ENCODE peak calls at places on chromosomes 16 and 17, in seven cellular contexts. One of them, this sample, is unnamed.

GRCh38 chr16:51549836-51550235 is 398.8 kb upstream of the SALL1 start:
- DNase-seq in fibroblast of lung: peak; percentile 52
- DNase-seq in RPMI8226: no peak
- DNase-seq in activated CD4-positive, alpha-beta T cell treated with anti-CD3 and anti-CD28 coated beads for 4 hours: no peak
- DNase-seq in Karpas-422: no peak
- DNase-seq in stimulated activated CD4-positive, alpha-beta T cell treated with anti-CD3 and anti-CD28 coated beads, TNF-alpha, amount 100 ng/mL, for 1 hour: no peak
- DNase-seq in neuronal stem cell: no peak
- DNase-seq in this sample: no peak

GRCh38 chr16:66515543-66516171 is 34.3 kb downstream of the TK2 start:
- DNase-seq in fibroblast of lung: peak; percentile 84
- DNase-seq in RPMI8226: peak; percentile 33
- DNase-seq in activated CD4-positive, alpha-beta T cell treated with anti-CD3 and anti-CD28 coated beads for 4 hours: no peak
- DNase-seq in Karpas-422: peak; percentile 68
- DNase-seq in stimulated activated CD4-positive, alpha-beta T cell treated with anti-CD3 and anti-CD28 coated beads, TNF-alpha, amount 100 ng/mL, for 1 hour: no peak
- DNase-seq in neuronal stem cell: no peak
- DNase-seq in this sample: no peak

GRCh38 chr17:14019186-14019956 is 49.9 kb upstream of the COX10 start:
- DNase-seq in fibroblast of lung: peak; percentile 76
- DNase-seq in RPMI8226: no peak
- DNase-seq in activated CD4-positive, alpha-beta T cell treated with anti-CD3 and anti-CD28 coated beads for 4 hours: no peak
- DNase-seq in Karpas-422: no peak
- DNase-seq in stimulated activated CD4-positive, alpha-beta T cell treated with anti-CD3 and anti-CD28 coated beads, TNF-alpha, amount 100 ng/mL, for 1 hour: no peak
- DNase-seq in neuronal stem cell: no peak
- DNase-seq in this sample: no peak

GRCh38 chr17:75813081-75814020 is 28.7 kb downstream of the UNK start:
- DNase-seq in fibroblast of lung: no peak
- DNase-seq in RPMI8226: no peak
- DNase-seq in activated CD4-positive, alpha-beta T cell treated with anti-CD3 and anti-CD28 coated beads for 4 hours: no peak
- DNase-seq in Karpas-422: no peak
- DNase-seq in stimulated activated CD4-positive, alpha-beta T cell treated with anti-CD3 and anti-CD28 coated beads, TNF-alpha, amount 100 ng/mL, for 1 hour: no peak
- DNase-seq in neuronal stem cell: no peak
- DNase-seq in this sample: no peak

GRCh38 chr17:79923974-79924638 is 84.9 kb upstream of the CBX4 start:
- DNase-seq in fibroblast of lung: no peak
- DNase-seq in RPMI8226: peak; percentile 70
- DNase-seq in activated CD4-positive, alpha-beta T cell treated with anti-CD3 and anti-CD28 coated beads for 4 hours: peak; percentile 20
- DNase-seq in Karpas-422: peak; percentile 86
- DNase-seq in stimulated activated CD4-positive, alpha-beta T cell treated with anti-CD3 and anti-CD28 coated beads, TNF-alpha, amount 100 ng/mL, for 1 hour: peak; percentile 12
- DNase-seq in neuronal stem cell: peak; percentile 73
- DNase-seq in this sample: peak; percentile 84

GRCh38 chr17:41049110-41049509 is 2.0 kb upstream of the KRTAP2-1 start:
- DNase-seq in fibroblast of lung: peak; percentile 90
- DNase-seq in RPMI8226: peak; percentile 25
- DNase-seq in activated CD4-positive, alpha-beta T cell treated with anti-CD3 and anti-CD28 coated beads for 4 hours: no peak
- DNase-seq in Karpas-422: peak; percentile 10
- DNase-seq in stimulated activated CD4-positive, alpha-beta T cell treated with anti-CD3 and anti-CD28 coated beads, TNF-alpha, amount 100 ng/mL, for 1 hour: no peak
- DNase-seq in neuronal stem cell: no peak
- DNase-seq in this sample: no peak

GRCh38 chr16:57123216-57123968 is 31.0 kb downstream of the CPNE2 start:
- DNase-seq in fibroblast of lung: peak; percentile 23
- DNase-seq in RPMI8226: no peak
- DNase-seq in activated CD4-positive, alpha-beta T cell treated with anti-CD3 and anti-CD28 coated beads for 4 hours: no peak
- DNase-seq in Karpas-422: no peak
- DNase-seq in stimulated activated CD4-positive, alpha-beta T cell treated with anti-CD3 and anti-CD28 coated beads, TNF-alpha, amount 100 ng/mL, for 1 hour: no peak
- DNase-seq in neuronal stem cell: no peak
- DNase-seq in this sample: no peak

GRCh38 chr17:8121531-8122390 is 2.1 kb downstream of the HES7 start:
- DNase-seq in fibroblast of lung: peak; percentile 60
- DNase-seq in RPMI8226: peak; percentile 81
- DNase-seq in activated CD4-positive, alpha-beta T cell treated with anti-CD3 and anti-CD28 coated beads for 4 hours: peak; percentile 24
- DNase-seq in Karpas-422: peak; percentile 89
- DNase-seq in stimulated activated CD4-positive, alpha-beta T cell treated with anti-CD3 and anti-CD28 coated beads, TNF-alpha, amount 100 ng/mL, for 1 hour: peak; percentile 35
- DNase-seq in neuronal stem cell: peak; percentile 84
- DNase-seq in this sample: peak; percentile 60

GRCh38 chr16:29974291-29975133 is 844 bp downstream of the TAOK2 start:
- DNase-seq in fibroblast of lung: peak; percentile 23
- DNase-seq in RPMI8226: peak; percentile 33
- DNase-seq in activated CD4-positive, alpha-beta T cell treated with anti-CD3 and anti-CD28 coated beads for 4 hours: no peak
- DNase-seq in Karpas-422: peak; percentile 69
- DNase-seq in stimulated activated CD4-positive, alpha-beta T cell treated with anti-CD3 and anti-CD28 coated beads, TNF-alpha, amount 100 ng/mL, for 1 hour: no peak
- DNase-seq in neuronal stem cell: no peak
- DNase-seq in this sample: peak; percentile 29

GRCh38 chr16:19307587-19308241 is 22.2 kb downstream of the CLEC19A start:
- DNase-seq in fibroblast of lung: no peak
- DNase-seq in RPMI8226: peak; percentile 76
- DNase-seq in activated CD4-positive, alpha-beta T cell treated with anti-CD3 and anti-CD28 coated beads for 4 hours: no peak
- DNase-seq in Karpas-422: peak; percentile 63
- DNase-seq in stimulated activated CD4-positive, alpha-beta T cell treated with anti-CD3 and anti-CD28 coated beads, TNF-alpha, amount 100 ng/mL, for 1 hour: no peak
- DNase-seq in neuronal stem cell: peak; percentile 54
- DNase-seq in this sample: no peak

GRCh38 chr17:61009619-61010018 is 332.0 kb downstream of the BCAS3 start:
- DNase-seq in fibroblast of lung: peak; percentile 29
- DNase-seq in RPMI8226: peak; percentile 53
- DNase-seq in activated CD4-positive, alpha-beta T cell treated with anti-CD3 and anti-CD28 coated beads for 4 hours: no peak
- DNase-seq in Karpas-422: peak; percentile 50
- DNase-seq in stimulated activated CD4-positive, alpha-beta T cell treated with anti-CD3 and anti-CD28 coated beads, TNF-alpha, amount 100 ng/mL, for 1 hour: no peak
- DNase-seq in neuronal stem cell: no peak
- DNase-seq in this sample: no peak

GRCh38 chr17:27354051-27354490 is 60.2 kb downstream of the WSB1 start:
- DNase-seq in fibroblast of lung: no peak
- DNase-seq in RPMI8226: no peak
- DNase-seq in activated CD4-positive, alpha-beta T cell treated with anti-CD3 and anti-CD28 coated beads for 4 hours: no peak
- DNase-seq in Karpas-422: no peak
- DNase-seq in stimulated activated CD4-positive, alpha-beta T cell treated with anti-CD3 and anti-CD28 coated beads, TNF-alpha, amount 100 ng/mL, for 1 hour: no peak
- DNase-seq in neuronal stem cell: no peak
- DNase-seq in this sample: peak; percentile 53

GRCh38 chr16:85528528-85529387 is 84.4 kb upstream of the GSE1 start:
- DNase-seq in fibroblast of lung: no peak
- DNase-seq in RPMI8226: peak; percentile 34
- DNase-seq in activated CD4-positive, alpha-beta T cell treated with anti-CD3 and anti-CD28 coated beads for 4 hours: no peak
- DNase-seq in Karpas-422: no peak
- DNase-seq in stimulated activated CD4-positive, alpha-beta T cell treated with anti-CD3 and anti-CD28 coated beads, TNF-alpha, amount 100 ng/mL, for 1 hour: no peak
- DNase-seq in neuronal stem cell: no peak
- DNase-seq in this sample: peak; percentile 73

GRCh38 chr17:18228176-18228682 is 2.8 kb downstream of the LLGL1 start:
- DNase-seq in fibroblast of lung: no peak
- DNase-seq in RPMI8226: no peak
- DNase-seq in activated CD4-positive, alpha-beta T cell treated with anti-CD3 and anti-CD28 coated beads for 4 hours: no peak
- DNase-seq in Karpas-422: no peak
- DNase-seq in stimulated activated CD4-positive, alpha-beta T cell treated with anti-CD3 and anti-CD28 coated beads, TNF-alpha, amount 100 ng/mL, for 1 hour: no peak
- DNase-seq in neuronal stem cell: no peak
- DNase-seq in this sample: no peak

GRCh38 chr16:83802135-83802534 is 5.6 kb upstream of the HSBP1 start:
- DNase-seq in fibroblast of lung: peak; percentile 67
- DNase-seq in RPMI8226: peak; percentile 33
- DNase-seq in activated CD4-positive, alpha-beta T cell treated with anti-CD3 and anti-CD28 coated beads for 4 hours: no peak
- DNase-seq in Karpas-422: no peak
- DNase-seq in stimulated activated CD4-positive, alpha-beta T cell treated with anti-CD3 and anti-CD28 coated beads, TNF-alpha, amount 100 ng/mL, for 1 hour: no peak
- DNase-seq in neuronal stem cell: no peak
- DNase-seq in this sample: no peak

GRCh38 chr17:39183045-39183444 is 14.4 kb downstream of the CACNB1 start:
- DNase-seq in fibroblast of lung: no peak
- DNase-seq in RPMI8226: no peak
- DNase-seq in activated CD4-positive, alpha-beta T cell treated with anti-CD3 and anti-CD28 coated beads for 4 hours: no peak
- DNase-seq in Karpas-422: no peak
- DNase-seq in stimulated activated CD4-positive, alpha-beta T cell treated with anti-CD3 and anti-CD28 coated beads, TNF-alpha, amount 100 ng/mL, for 1 hour: no peak
- DNase-seq in neuronal stem cell: no peak
- DNase-seq in this sample: no peak